ENCODE peak calls at places on chromosomes 4 and X, in eight cellular contexts. One of them, this sample, is unnamed.

GRCh38 chr4:53313510-53313909 is 52.4 kb downstream of the SCFD2 start:
- DNase-seq in aorta: no peak
- DNase-seq in transverse colon: no peak
- DNase-seq in lung: no peak
- DNase-seq in CD8-positive, alpha-beta memory T cell: no peak
- DNase-seq in mammary epithelial cell: peak; percentile 6
- DNase-seq in pancreas: no peak
- DNase-seq in AG04450: no peak
- DNase-seq in this sample: no peak

GRCh38 chrX:154353172-154353843 is 21.1 kb downstream of the FLNA start:
- DNase-seq in pancreas: peak; percentile 13
- DNase-seq in lung: no peak
- DNase-seq in transverse colon: no peak
- DNase-seq in mammary epithelial cell: no peak
- DNase-seq in CD8-positive, alpha-beta memory T cell: no peak
- DNase-seq in aorta: no peak
- DNase-seq in AG04450: no peak
- DNase-seq in this sample: no peak

GRCh38 chrX:103954259-103954658 is 8.2 kb upstream of the TMSB15B start:
- DNase-seq in pancreas: no peak
- DNase-seq in AG04450: no peak
- DNase-seq in CD8-positive, alpha-beta memory T cell: no peak
- DNase-seq in transverse colon: no peak
- DNase-seq in mammary epithelial cell: no peak
- DNase-seq in aorta: peak; percentile 61
- DNase-seq in lung: no peak
- DNase-seq in this sample: no peak

GRCh38 chr4:23463071-23463470 is 426.8 kb downstream of the PPARGC1A start:
- DNase-seq in mammary epithelial cell: no peak
- DNase-seq in CD8-positive, alpha-beta memory T cell: no peak
- DNase-seq in transverse colon: no peak
- DNase-seq in AG04450: no peak
- DNase-seq in aorta: no peak
- DNase-seq in lung: no peak
- DNase-seq in pancreas: no peak
- DNase-seq in this sample: no peak

GRCh38 chr4:8201341-8201781 is 2.3 kb downstream of the SH3TC1 start:
- DNase-seq in pancreas: no peak
- DNase-seq in aorta: no peak
- DNase-seq in mammary epithelial cell: no peak
- DNase-seq in transverse colon: peak; percentile 42
- DNase-seq in lung: no peak
- DNase-seq in CD8-positive, alpha-beta memory T cell: no peak
- DNase-seq in AG04450: no peak
- DNase-seq in this sample: no peak

GRCh38 chr4:3254302-3255131 is 5.6 kb downstream of the MSANTD1 start:
- DNase-seq in mammary epithelial cell: no peak
- DNase-seq in AG04450: no peak
- DNase-seq in CD8-positive, alpha-beta memory T cell: no peak
- DNase-seq in pancreas: no peak
- DNase-seq in transverse colon: peak; percentile 5
- DNase-seq in lung: no peak
- DNase-seq in aorta: peak; percentile 55
- DNase-seq in this sample: peak; percentile 5

GRCh38 chr4:108763226-108763593 is 357 bp upstream of the ETNPPL start:
- DNase-seq in aorta: no peak
- DNase-seq in pancreas: no peak
- DNase-seq in mammary epithelial cell: no peak
- DNase-seq in transverse colon: no peak
- DNase-seq in CD8-positive, alpha-beta memory T cell: no peak
- DNase-seq in AG04450: no peak
- DNase-seq in lung: no peak
- DNase-seq in this sample: no peak

GRCh38 chr4:70607454-70607853 is 15.4 kb downstream of the AMBN start:
- DNase-seq in lung: no peak
- DNase-seq in CD8-positive, alpha-beta memory T cell: no peak
- DNase-seq in aorta: no peak
- DNase-seq in transverse colon: no peak
- DNase-seq in pancreas: no peak
- DNase-seq in mammary epithelial cell: no peak
- DNase-seq in AG04450: no peak
- DNase-seq in this sample: no peak

GRCh38 chr4:99859618-99860017 is 34.6 kb downstream of the LAMTOR3 start:
- DNase-seq in lung: no peak
- DNase-seq in AG04450: no peak
- DNase-seq in aorta: no peak
- DNase-seq in mammary epithelial cell: no peak
- DNase-seq in CD8-positive, alpha-beta memory T cell: no peak
- DNase-seq in transverse colon: no peak
- DNase-seq in pancreas: no peak
- DNase-seq in this sample: no peak

GRCh38 chr4:145545538-145546224 is 64.0 kb downstream of the SMAD1 start:
- DNase-seq in transverse colon: peak; percentile 19
- DNase-seq in mammary epithelial cell: peak; percentile 97
- DNase-seq in aorta: no peak
- DNase-seq in pancreas: no peak
- DNase-seq in CD8-positive, alpha-beta memory T cell: no peak
- DNase-seq in AG04450: peak; percentile 95
- DNase-seq in lung: peak; percentile 48
- DNase-seq in this sample: no peak

GRCh38 chr4:11079171-11079570 is 349.5 kb downstream of the HS3ST1 start:
- DNase-seq in CD8-positive, alpha-beta memory T cell: no peak
- DNase-seq in pancreas: no peak
- DNase-seq in lung: no peak
- DNase-seq in mammary epithelial cell: peak; percentile 10
- DNase-seq in transverse colon: no peak
- DNase-seq in AG04450: no peak
- DNase-seq in aorta: no peak
- DNase-seq in this sample: no peak

GRCh38 chr4:54066088-54066415 is 1.6 kb upstream of the CHIC2 start:
- DNase-seq in aorta: no peak
- DNase-seq in lung: no peak
- DNase-seq in mammary epithelial cell: no peak
- DNase-seq in AG04450: no peak
- DNase-seq in CD8-positive, alpha-beta memory T cell: no peak
- DNase-seq in transverse colon: no peak
- DNase-seq in pancreas: no peak
- DNase-seq in this sample: no peak

DNA sequence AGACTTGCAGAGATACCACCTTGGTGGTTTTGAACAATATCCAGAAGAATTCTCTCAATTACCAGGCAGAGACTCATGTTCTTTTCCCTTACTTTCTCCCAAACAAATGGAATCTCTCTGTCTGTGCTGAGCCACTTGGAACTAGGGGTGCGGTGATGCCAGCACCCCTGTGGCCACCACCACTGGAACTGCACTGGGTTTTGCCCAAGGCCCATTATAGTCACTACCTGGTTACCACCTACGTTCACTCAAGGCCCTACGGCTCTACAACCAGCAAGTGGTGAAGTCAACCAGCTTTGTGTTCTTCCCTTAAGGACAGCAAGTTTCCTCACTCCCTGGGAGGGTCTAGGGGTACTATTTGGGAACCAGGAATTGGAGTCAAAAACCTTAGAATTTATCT is 1183.7 kb downstream of the FSTL5 start:
- DNase-seq in aorta: no peak
- DNase-seq in transverse colon: no peak
- DNase-seq in CD8-positive, alpha-beta memory T cell: no peak
- DNase-seq in lung: no peak
- DNase-seq in pancreas: no peak
- DNase-seq in mammary epithelial cell: no peak
- DNase-seq in AG04450: no peak
- DNase-seq in this sample: no peak
- H3K9me3 ChIP-seq in aorta: no peaks in the 10 kb centered on the region
- H3K9me3 ChIP-seq in transverse colon: no peaks in the 10 kb centered on the region
- H3K9me3 ChIP-seq in CD8-positive, alpha-beta memory T cell: no peaks in the 10 kb centered on the region
- H3K9me3 ChIP-seq in lung: no peaks in the 10 kb centered on the region
- H3K9me3 ChIP-seq in pancreas: no peaks in the 10 kb centered on the region
- H3K9me3 ChIP-seq in mammary epithelial cell: no peaks in the 10 kb centered on the region
- H3K9me3 ChIP-seq in AG04450: peaks cover 13% of the 10 kb centered on the region
- H3K9me3 ChIP-seq in this sample: no peaks in the 10 kb centered on the region

GRCh38 chrX:11890843-11891514 is 132.9 kb downstream of the MSL3 start:
- DNase-seq in CD8-positive, alpha-beta memory T cell: no peak
- DNase-seq in aorta: no peak
- DNase-seq in mammary epithelial cell: no peak
- DNase-seq in transverse colon: peak; percentile 20
- DNase-seq in AG04450: no peak
- DNase-seq in pancreas: peak; percentile 25
- DNase-seq in lung: no peak
- DNase-seq in this sample: no peak
- H3K9me3 ChIP-seq in CD8-positive, alpha-beta memory T cell: no peaks in the 10 kb centered on the region
- H3K9me3 ChIP-seq in aorta: no peaks in the 10 kb centered on the region
- H3K9me3 ChIP-seq in mammary epithelial cell: no peaks in the 10 kb centered on the region
- H3K9me3 ChIP-seq in transverse colon: no peaks in the 10 kb centered on the region
- H3K9me3 ChIP-seq in AG04450: no peaks in the 10 kb centered on the region
- H3K9me3 ChIP-seq in pancreas: no peaks in the 10 kb centered on the region
- H3K9me3 ChIP-seq in lung: no peaks in the 10 kb centered on the region
- H3K9me3 ChIP-seq in this sample: no peaks in the 10 kb centered on the region

GRCh38 chrX:82125103-82125502 is 923.2 kb downstream of the SH3BGRL start:
- DNase-seq in mammary epithelial cell: no peak
- DNase-seq in pancreas: no peak
- DNase-seq in CD8-positive, alpha-beta memory T cell: no peak
- DNase-seq in lung: no peak
- DNase-seq in aorta: no peak
- DNase-seq in transverse colon: no peak
- DNase-seq in AG04450: no peak
- DNase-seq in this sample: no peak

DNA sequence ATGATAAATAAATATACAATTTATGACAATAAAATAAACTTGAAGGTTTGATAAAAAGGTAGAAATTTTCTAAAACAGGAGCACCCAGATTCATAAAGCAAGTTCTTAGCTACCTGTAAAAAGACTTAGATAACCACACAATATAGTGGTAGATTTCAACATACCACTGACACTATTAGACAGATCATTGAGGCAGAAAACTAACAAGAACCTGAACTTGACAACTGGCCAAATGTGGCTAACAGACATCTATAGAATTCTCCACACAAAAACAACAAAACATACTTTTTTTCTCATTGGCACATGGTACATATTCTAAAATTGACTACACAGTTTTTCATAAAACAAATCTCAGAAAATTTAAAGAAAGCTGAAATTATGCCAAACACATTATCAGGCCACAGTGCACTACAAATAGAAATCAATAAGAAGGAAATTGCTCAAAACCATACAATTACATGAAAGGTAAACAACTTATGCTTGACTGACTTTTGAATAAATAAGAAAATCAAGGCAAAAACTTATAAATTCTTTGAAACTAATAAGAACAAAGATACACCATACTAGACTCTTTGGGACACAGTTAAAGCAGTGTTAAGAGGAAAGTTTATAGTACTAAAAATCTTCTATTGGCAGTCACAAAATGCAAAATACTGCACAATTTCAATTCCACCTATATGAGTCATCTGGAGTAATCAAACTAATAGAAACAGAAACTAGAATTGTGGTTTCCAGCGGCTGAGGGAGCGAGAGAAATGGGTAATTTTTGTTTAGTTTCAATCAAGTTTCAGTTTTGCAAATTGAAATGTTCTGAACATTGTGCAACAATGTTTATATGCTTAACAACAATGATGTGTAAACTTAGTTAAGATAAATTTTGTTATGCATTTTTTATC is 925.6 kb downstream of the SH3BGRL start:
- DNase-seq in CD8-positive, alpha-beta memory T cell: no peak
- DNase-seq in pancreas: no peak
- DNase-seq in aorta: no peak
- DNase-seq in transverse colon: no peak
- DNase-seq in lung: no peak
- DNase-seq in AG04450: no peak
- DNase-seq in mammary epithelial cell: no peak
- DNase-seq in this sample: no peak
- H3K9me3 ChIP-seq in CD8-positive, alpha-beta memory T cell: no peaks in the 10 kb centered on the region
- H3K9me3 ChIP-seq in pancreas: no peaks in the 10 kb centered on the region
- H3K9me3 ChIP-seq in aorta: no peaks in the 10 kb centered on the region
- H3K9me3 ChIP-seq in transverse colon: no peaks in the 10 kb centered on the region
- H3K9me3 ChIP-seq in lung: no peaks in the 10 kb centered on the region
- H3K9me3 ChIP-seq in AG04450: no peaks in the 10 kb centered on the region
- H3K9me3 ChIP-seq in mammary epithelial cell: no peaks in the 10 kb centered on the region
- H3K9me3 ChIP-seq in this sample: no peaks in the 10 kb centered on the region

GRCh38 chrX:2446815-2447214 is 54.0 kb downstream of the DHRSX start:
- DNase-seq in mammary epithelial cell: no peak
- DNase-seq in transverse colon: no peak
- DNase-seq in lung: no peak
- DNase-seq in aorta: no peak
- DNase-seq in AG04450: no peak
- DNase-seq in pancreas: no peak
- DNase-seq in CD8-positive, alpha-beta memory T cell: no peak
- DNase-seq in this sample: no peak

GRCh38 chrX:2442694-2443093 is 58.1 kb downstream of the DHRSX start:
- DNase-seq in CD8-positive, alpha-beta memory T cell: no peak
- DNase-seq in pancreas: no peak
- DNase-seq in transverse colon: no peak
- DNase-seq in AG04450: no peak
- DNase-seq in lung: no peak
- DNase-seq in mammary epithelial cell: no peak
- DNase-seq in aorta: no peak
- DNase-seq in this sample: no peak

GRCh38 chrX:2449135-2449886 is 51.5 kb downstream of the DHRSX start:
- DNase-seq in transverse colon: no peak
- DNase-seq in aorta: no peak
- DNase-seq in AG04450: no peak
- DNase-seq in pancreas: no peak
- DNase-seq in mammary epithelial cell: no peak
- DNase-seq in lung: no peak
- DNase-seq in CD8-positive, alpha-beta memory T cell: no peak
- DNase-seq in this sample: no peak

GRCh38 chrX:2447484-2447883 is 53.3 kb downstream of the DHRSX start:
- DNase-seq in aorta: no peak
- DNase-seq in lung: no peak
- DNase-seq in AG04450: no peak
- DNase-seq in CD8-positive, alpha-beta memory T cell: no peak
- DNase-seq in pancreas: no peak
- DNase-seq in transverse colon: no peak
- DNase-seq in mammary epithelial cell: no peak
- DNase-seq in this sample: no peak

DNA sequence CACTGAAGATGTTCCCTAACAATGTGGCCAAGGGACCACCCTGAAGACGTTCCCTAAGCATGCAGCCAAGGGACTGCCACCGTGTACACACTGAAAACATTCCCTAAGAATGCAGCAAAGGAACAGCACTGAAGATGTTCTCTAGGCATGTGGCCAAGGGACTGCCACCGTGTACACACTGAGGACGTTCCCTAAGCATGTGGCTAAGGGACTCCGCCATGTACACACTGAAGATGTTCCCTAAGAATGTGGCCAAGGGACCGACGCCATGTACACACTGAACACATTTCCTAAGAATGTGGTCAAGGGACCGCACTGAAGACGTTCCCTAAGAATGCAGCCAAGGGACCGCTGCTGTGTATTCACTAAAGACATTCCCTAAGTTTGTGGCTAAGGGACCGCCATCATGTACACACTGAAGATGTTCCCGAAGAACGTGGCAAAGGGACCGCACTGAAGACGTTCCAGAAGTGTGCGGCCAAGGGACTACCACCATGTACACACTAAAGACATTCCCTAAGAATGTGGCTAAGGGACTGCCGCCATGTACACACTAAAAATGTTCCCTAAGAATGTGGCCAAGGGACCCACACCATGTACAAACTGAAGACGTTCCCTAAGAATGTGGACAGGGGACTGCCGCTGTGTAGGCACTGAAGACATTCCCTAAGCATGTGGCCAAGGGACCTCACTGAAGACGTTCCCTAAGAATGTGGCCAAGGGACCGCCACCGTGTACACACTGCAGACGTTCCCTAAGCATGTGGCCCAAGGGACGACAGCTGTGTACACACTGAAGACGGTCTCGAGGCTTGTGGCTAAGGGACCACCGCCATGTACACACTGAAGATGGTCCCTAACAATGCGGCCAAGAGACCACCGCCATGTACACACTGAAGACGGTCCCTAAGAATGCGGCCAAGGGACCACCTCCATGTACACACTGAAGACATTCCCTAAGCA is 54.8 kb downstream of the DHRSX start:
- DNase-seq in aorta: no peak
- DNase-seq in lung: no peak
- DNase-seq in transverse colon: no peak
- DNase-seq in AG04450: no peak
- DNase-seq in pancreas: no peak
- DNase-seq in mammary epithelial cell: no peak
- DNase-seq in CD8-positive, alpha-beta memory T cell: no peak
- DNase-seq in this sample: no peak
- H3K9me3 ChIP-seq in aorta: no peaks in the 10 kb centered on the region
- H3K9me3 ChIP-seq in lung: no peaks in the 10 kb centered on the region
- H3K9me3 ChIP-seq in transverse colon: no peaks in the 10 kb centered on the region
- H3K9me3 ChIP-seq in AG04450: no peaks in the 10 kb centered on the region
- H3K9me3 ChIP-seq in pancreas: no peaks in the 10 kb centered on the region
- H3K9me3 ChIP-seq in mammary epithelial cell: no peaks in the 10 kb centered on the region
- H3K9me3 ChIP-seq in CD8-positive, alpha-beta memory T cell: no peaks in the 10 kb centered on the region
- H3K9me3 ChIP-seq in this sample: no peaks in the 10 kb centered on the region